ENCODE peak calls at places on chromosome 20, in four cellular contexts. M, J, F and S are unnamed samples.

GRCh38 chr20:41631826-41632225 is 13.6 kb upstream of the CHD6 start:
- DNase-seq in M (peak; percentile 35), J (no peak), F (no peak), S (no peak)

GRCh38 chr20:35344354-35344837 is 52.2 kb upstream of the FAM83C start:
- DNase-seq in M (peak; percentile 96), J (no peak), F (peak; percentile 77), S (peak; percentile 92)

GRCh38 chr20:21100590-21101452 is 5.3 kb downstream of the LINC00237 start:
- DNase-seq in M (peak; percentile 2), J (no peak), F (no peak), S (no peak)

GRCh38 chr20:51586005-51586440 is 43.5 kb upstream of the NFATC2 start:
- DNase-seq in M (peak; percentile 83), J (no peak), F (no peak), S (no peak)

GRCh38 chr20:10713161-10713560 is 39.4 kb upstream of the JAG1 start:
- DNase-seq in M (no peak), J (no peak), F (no peak), S (no peak)

GRCh38 chr20:14777571-14777970 is 440.2 kb upstream of the FLRT3 start:
- DNase-seq in M (no peak), J (no peak), F (no peak), S (no peak)

GRCh38 chr20:10985536-10985935 is 311.7 kb upstream of the JAG1 start:
- DNase-seq in M (peak; percentile 76), J (no peak), F (no peak), S (no peak)

GRCh38 chr20:26163890-26164289 is 467.2 kb upstream of the ZNF337 start:
- DNase-seq in M (peak; percentile 70), J (no peak), F (no peak), S (no peak)

GRCh38 chr20:9392892-9393857 is 121.2 kb upstream of the LAMP5 start:
- DNase-seq in M (peak; percentile 73), J (no peak), F (peak; percentile 38), S (peak; percentile 31)

GRCh38 chr20:50987493-50988210 is 29.0 kb downstream of the MOCS3 start:
- DNase-seq in M (peak; percentile 90), J (peak; percentile 16), F (peak; percentile 71), S (peak; percentile 89)

GRCh38 chr20:17721802-17722486 is 22.2 kb downstream of the BANF2 start:
- DNase-seq in M (no peak), J (no peak), F (peak; percentile 8), S (peak; percentile 99)

GRCh38 chr20:11891081-11891826 is 26.4 kb upstream of the BTBD3 start:
- DNase-seq in M (peak; percentile 34), J (no peak), F (peak; percentile 43), S (peak; percentile 80)

GRCh38 chr20:34022154-34022842 is 28.6 kb downstream of the RALY start:
- DNase-seq in M (no peak), J (peak; percentile 63), F (peak; percentile 60), S (peak; percentile 72)

GRCh38 chr20:64171211-64171610 is 7.0 kb downstream of the MYT1 start:
- DNase-seq in M (no peak), J (no peak), F (no peak), S (no peak)

GRCh38 chr20:41178904-41179432 is 41.6 kb downstream of the PLCG1 start:
- DNase-seq in M (no peak), J (no peak), F (no peak), S (no peak)

GRCh38 chr20:35866446-35867202 is 87.7 kb downstream of the SCAND1 start:
- DNase-seq in M (peak; percentile 81), J (no peak), F (no peak), S (no peak)

GRCh38 chr20:33561981-33562601 is 72.2 kb downstream of the CBFA2T2 start:
- DNase-seq in M (peak; percentile 95), J (no peak), F (peak; percentile 39), S (peak; percentile 93)

GRCh38 chr20:19779634-19780033 is 21.6 kb downstream of the RIN2 start:
- DNase-seq in M (no peak), J (peak; percentile 38), F (no peak), S (no peak)

GRCh38 chr20:13317439-13317838 is 96.4 kb downstream of the ISM1 start:
- DNase-seq in M (no peak), J (no peak), F (no peak), S (no peak)

GRCh38 chr20:63641146-63641791 is 12.0 kb downstream of the STMN3 start:
- DNase-seq in M (no peak), J (no peak), F (peak; percentile 27), S (no peak)

GRCh38 chr20:46690219-46691111 is 1.2 kb upstream of the TP53RK start:
- DNase-seq in M (peak; percentile 36), J (no peak), F (no peak), S (no peak)
- H3K9ac ChIP-seq in M (peak overlapping the region; percentile 98), J (no peak overlapping the region), F (no peak overlapping the region), S (no peak overlapping the region)

GRCh38 chr20:56428388-56428787 is 16.3 kb downstream of the CASS4 start:
- DNase-seq in M (no peak), J (no peak), F (no peak), S (no peak)

GRCh38 chr20:56430471-56430870 is 18.4 kb downstream of the CASS4 start:
- DNase-seq in M (no peak), J (no peak), F (no peak), S (no peak)

GRCh38 chr20:56428881-56429280 is 16.8 kb downstream of the CASS4 start:
- DNase-seq in M (no peak), J (no peak), F (no peak), S (no peak)

GRCh38 chr20:56429941-56430340 is 17.9 kb downstream of the CASS4 start:
- DNase-seq in M (no peak), J (no peak), F (no peak), S (no peak)

DNA sequence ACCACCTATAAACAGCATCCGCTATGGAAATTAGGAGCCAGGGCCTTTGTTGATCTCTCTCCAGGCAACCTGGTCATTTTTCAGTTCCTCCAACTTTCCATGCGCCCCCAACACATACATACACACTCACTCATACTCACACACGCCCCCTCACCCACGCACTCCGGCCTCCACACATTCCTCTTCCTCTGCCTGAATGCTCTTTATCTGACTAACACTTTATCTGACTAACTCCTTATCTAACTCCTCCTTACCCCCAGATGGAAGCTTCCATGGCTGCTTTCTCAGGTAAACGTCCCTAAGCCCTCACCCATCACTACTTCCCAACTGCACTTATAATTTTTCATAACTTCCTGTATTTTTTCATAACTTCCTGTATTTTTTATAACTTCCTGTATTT is 17.4 kb downstream of the CASS4 start:
- DNase-seq in M (peak; percentile 94), J (no peak), F (peak; percentile 64), S (no peak)
- H3K4me3 ChIP-seq in M (no peak overlapping the region), J (no peak overlapping the region), F (no peak overlapping the region), S (no peak overlapping the region)

GRCh38 chr20:24303393-24303792 is 166.0 kb upstream of the SYNDIG1 start:
- DNase-seq in M (no peak), J (no peak), F (no peak), S (no peak)
- TF ChIP-seq BHLHE40 in M (no peak), J (no peak), F (no peak), S (no peak)

DNA sequence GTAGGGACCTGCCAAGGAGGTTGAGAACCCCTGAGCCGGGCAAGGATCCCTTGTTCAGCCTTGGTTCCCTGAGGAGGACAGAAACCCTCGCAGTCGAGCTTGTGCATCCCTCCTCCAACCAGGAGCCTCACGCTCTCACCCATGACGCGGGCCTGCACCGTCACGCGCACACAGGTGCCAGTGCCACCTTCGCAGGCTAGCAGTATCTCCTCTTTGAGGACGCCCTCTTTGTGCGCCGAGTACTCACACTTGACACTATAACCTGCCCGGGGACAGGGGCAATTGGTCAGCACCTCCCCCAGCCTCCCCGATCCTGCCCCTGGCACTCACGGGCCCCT is 13.3 kb downstream of the ADISSP start:
- DNase-seq in M (no peak), J (no peak), F (no peak), S (no peak)
- H3K9ac ChIP-seq in M (no peak overlapping the region), J (no peak overlapping the region), F (no peak overlapping the region), S (no peak overlapping the region)

GRCh38 chr20:46670228-46670584 is 18.9 kb upstream of the SLC13A3 start:
- DNase-seq in M (no peak), J (no peak), F (no peak), S (peak; percentile 54)
- H3K4me3 ChIP-seq in M (no peak overlapping the region), J (no peak overlapping the region), F (no peak overlapping the region), S (no peak overlapping the region)

DNA sequence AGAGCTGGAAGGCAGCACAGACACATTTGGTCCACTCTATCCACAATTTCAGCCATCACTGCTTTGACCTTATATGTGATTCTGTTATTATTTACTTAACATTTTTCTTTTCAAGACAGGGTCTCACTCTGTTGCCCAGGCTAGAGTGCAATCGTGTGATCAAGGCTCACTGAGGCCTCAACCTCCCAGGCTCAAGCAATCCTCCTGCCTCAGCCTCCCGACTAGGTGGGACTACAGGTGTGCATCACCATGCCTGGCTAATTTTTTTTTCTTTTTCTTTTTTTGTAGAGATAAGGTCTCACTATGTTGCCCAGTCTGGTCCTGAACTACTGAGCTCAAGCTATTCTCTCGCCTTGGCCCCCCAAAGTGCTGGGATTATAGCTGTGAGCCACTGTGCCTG is 40.3 kb downstream of the BCL2L1 start:
- DNase-seq in M (no peak), J (no peak), F (no peak), S (no peak)
- TF ChIP-seq BHLHE40 in M (no peak), J (no peak), F (no peak), S (no peak)

GRCh38 chr20:58670659-58671058 is 19.6 kb downstream of the STX16 start:
- DNase-seq in M (no peak), J (no peak), F (no peak), S (no peak)
- H3K9ac ChIP-seq in M (no peak overlapping the region), J (no peak overlapping the region), F (no peak overlapping the region), S (no peak overlapping the region)